ENCODE peak calls at places on chromosomes 6 and 20, in six cellular contexts. O, E, F, X, Y and P are unnamed samples.

GRCh38 chr6:39029156-39030011 is 19.2 kb upstream of the GLP1R start:
- DNase-seq in X (no peak), Y (peak; percentile 19), E (peak; percentile 36), O (no peak), F (no peak), P (no peak)

GRCh38 chr20:3686867-3687321 is 5.1 kb upstream of the ADAM33 start:
- DNase-seq in E (no peak), O (peak; percentile 94), Y (peak; percentile 21), F (no peak), X (no peak), P (peak; percentile 78)

GRCh38 chr20:6604179-6604578 is 163.3 kb upstream of the BMP2 start:
- DNase-seq in E (no peak), X (no peak), Y (no peak), O (no peak), F (no peak), P (no peak)

GRCh38 chr6:88166493-88166900 is 350 bp upstream of the CNR1 start:
- DNase-seq in F (no peak), X (no peak), O (no peak), Y (no peak), E (no peak), P (no peak)

GRCh38 chr6:5084787-5085637 is at the start of gene PPP1R3G:
- DNase-seq in X (no peak), E (no peak), F (no peak), O (peak; percentile 63), Y (peak; percentile 57), P (peak; percentile 73)

GRCh38 chr6:155473741-155474140 is 18.1 kb upstream of the NOX3 start:
- DNase-seq in F (no peak), X (no peak), E (no peak), Y (no peak), O (no peak), P (no peak)

GRCh38 chr20:38143646-38144554 is 21.2 kb downstream of the TGM2 start:
- DNase-seq in O (peak; percentile 62), Y (peak; percentile 100), E (no peak), F (no peak), X (no peak), P (peak; percentile 66)

GRCh38 chr20:37911838-37912273 is 8.9 kb downstream of the VSTM2L start:
- DNase-seq in X (no peak), O (peak; percentile 74), E (no peak), Y (peak; percentile 45), F (no peak), P (peak; percentile 30)

GRCh38 chr6:104240865-104241264 is 618.9 kb downstream of the HACE1 start:
- DNase-seq in E (no peak), X (no peak), Y (no peak), F (no peak), O (no peak), P (no peak)

GRCh38 chr6:25558155-25558817 is 93.7 kb upstream of the SCGN start:
- DNase-seq in Y (no peak), E (no peak), F (no peak), O (no peak), X (no peak), P (no peak)

GRCh38 chr6:158409451-158409850 is 97.2 kb downstream of the TULP4 start:
- DNase-seq in Y (no peak), F (no peak), E (no peak), X (no peak), O (no peak), P (peak; percentile 45)

GRCh38 chr20:53989977-53990376 is 80.4 kb downstream of the BCAS1 start:
- DNase-seq in O (no peak), F (no peak), X (no peak), Y (no peak), E (no peak), P (no peak)

GRCh38 chr6:2634151-2634964 is 116.4 kb downstream of the MYLK4 start:
- DNase-seq in X (peak; percentile 83), O (peak; percentile 81), E (peak; percentile 77), F (no peak), Y (peak; percentile 84), P (peak; percentile 89)

GRCh38 chr6:16129623-16130243 is 847 bp downstream of the MYLIP start:
- DNase-seq in Y (peak; percentile 24), F (no peak), E (peak; percentile 38), X (peak; percentile 41), O (peak; percentile 40), P (no peak)

GRCh38 chr6:92297101-92297500 is 1122.3 kb downstream of the EPHA7 start:
- DNase-seq in X (no peak), O (no peak), Y (no peak), F (no peak), E (no peak), P (no peak)

GRCh38 chr20:3156811-3157619 is 2.6 kb downstream of the FASTKD5 start:
- DNase-seq in F (no peak), E (no peak), X (no peak), Y (peak; percentile 36), O (no peak), P (no peak)

GRCh38 chr20:62736026-62736406 is 27.4 kb downstream of the NTSR1 start:
- DNase-seq in X (no peak), Y (no peak), O (no peak), F (no peak), E (no peak), P (peak; percentile 50)

GRCh38 chr6:11120273-11121005 is 8.9 kb upstream of the ERVFRD-1 start:
- DNase-seq in X (no peak), O (no peak), E (no peak), F (no peak), Y (peak; percentile 61), P (no peak)